ENCODE peak calls at places on chromosomes 16 and 17, in ten cellular contexts. One of them, this sample, is unnamed.

GRCh38 chr16:84379008-84379730 is 10.8 kb downstream of the ATP2C2 start:
- DNase-seq in MCF 10A: no peak
- DNase-seq in adrenal gland: no peak
- DNase-seq in activated B cell treated with CpG ODN at 0.5 μM for 24 hours: no peak
- DNase-seq in activated T-cell treated with anti-CD3 and anti-CD28 coated beads, Interleukin-2, amount 50 U/mL, for 1 hour: no peak
- DNase-seq in OCI-LY7: no peak
- DNase-seq in fibroblast of mammary gland: no peak
- DNase-seq in BE2C: no peak
- DNase-seq in astrocyte of the spinal cord: no peak
- DNase-seq in fibroblast of lung: no peak
- DNase-seq in this sample: no peak

GRCh38 chr16:30398660-30399434 is 3.6 kb downstream of the ZNF48 start:
- DNase-seq in astrocyte of the spinal cord: no peak
- DNase-seq in fibroblast of mammary gland: no peak
- DNase-seq in activated B cell treated with CpG ODN at 0.5 μM for 24 hours: no peak
- DNase-seq in BE2C: no peak
- DNase-seq in fibroblast of lung: no peak
- DNase-seq in activated T-cell treated with anti-CD3 and anti-CD28 coated beads, Interleukin-2, amount 50 U/mL, for 1 hour: no peak
- DNase-seq in OCI-LY7: no peak
- DNase-seq in adrenal gland: no peak
- DNase-seq in MCF 10A: no peak
- DNase-seq in this sample: no peak

GRCh38 chr17:77432791-77433190 is 292.0 kb downstream of the SEC14L1 start:
- DNase-seq in astrocyte of the spinal cord: no peak
- DNase-seq in fibroblast of lung: no peak
- DNase-seq in BE2C: no peak
- DNase-seq in activated B cell treated with CpG ODN at 0.5 μM for 24 hours: no peak
- DNase-seq in activated T-cell treated with anti-CD3 and anti-CD28 coated beads, Interleukin-2, amount 50 U/mL, for 1 hour: no peak
- DNase-seq in adrenal gland: no peak
- DNase-seq in fibroblast of mammary gland: no peak
- DNase-seq in MCF 10A: no peak
- DNase-seq in OCI-LY7: no peak
- DNase-seq in this sample: no peak

GRCh38 chr17:63967953-63968352 is 4.8 kb downstream of the SCN4A start:
- DNase-seq in fibroblast of mammary gland: peak
- DNase-seq in BE2C: no peak
- DNase-seq in adrenal gland: no peak
- DNase-seq in activated B cell treated with CpG ODN at 0.5 μM for 24 hours: no peak
- DNase-seq in fibroblast of lung: no peak
- DNase-seq in MCF 10A: no peak
- DNase-seq in activated T-cell treated with anti-CD3 and anti-CD28 coated beads, Interleukin-2, amount 50 U/mL, for 1 hour: no peak
- DNase-seq in OCI-LY7: no peak
- DNase-seq in astrocyte of the spinal cord: no peak
- DNase-seq in this sample: no peak

GRCh38 chr17:66383353-66383752 is 80.9 kb downstream of the PRKCA start:
- DNase-seq in activated T-cell treated with anti-CD3 and anti-CD28 coated beads, Interleukin-2, amount 50 U/mL, for 1 hour: no peak
- DNase-seq in OCI-LY7: no peak
- DNase-seq in activated B cell treated with CpG ODN at 0.5 μM for 24 hours: no peak
- DNase-seq in BE2C: no peak
- DNase-seq in fibroblast of lung: peak
- DNase-seq in fibroblast of mammary gland: peak
- DNase-seq in MCF 10A: no peak
- DNase-seq in adrenal gland: no peak
- DNase-seq in astrocyte of the spinal cord: peak
- DNase-seq in this sample: no peak

GRCh38 chr17:64626827-64627226 is 35.3 kb downstream of the SMURF2 start:
- DNase-seq in astrocyte of the spinal cord: no peak
- DNase-seq in activated T-cell treated with anti-CD3 and anti-CD28 coated beads, Interleukin-2, amount 50 U/mL, for 1 hour: no peak
- DNase-seq in fibroblast of lung: no peak
- DNase-seq in adrenal gland: no peak
- DNase-seq in BE2C: no peak
- DNase-seq in fibroblast of mammary gland: no peak
- DNase-seq in activated B cell treated with CpG ODN at 0.5 μM for 24 hours: no peak
- DNase-seq in OCI-LY7: no peak
- DNase-seq in MCF 10A: no peak
- DNase-seq in this sample: no peak

GRCh38 chr17:77210331-77210730 is 69.6 kb downstream of the SEC14L1 start:
- DNase-seq in activated T-cell treated with anti-CD3 and anti-CD28 coated beads, Interleukin-2, amount 50 U/mL, for 1 hour: no peak
- DNase-seq in astrocyte of the spinal cord: no peak
- DNase-seq in adrenal gland: peak
- DNase-seq in fibroblast of mammary gland: no peak
- DNase-seq in MCF 10A: no peak
- DNase-seq in fibroblast of lung: no peak
- DNase-seq in BE2C: no peak
- DNase-seq in activated B cell treated with CpG ODN at 0.5 μM for 24 hours: no peak
- DNase-seq in OCI-LY7: peak
- DNase-seq in this sample: peak

GRCh38 chr17:83084214-83084613 is 4.8 kb downstream of the METRNL start:
- DNase-seq in astrocyte of the spinal cord: no peak
- DNase-seq in BE2C: no peak
- DNase-seq in fibroblast of lung: no peak
- DNase-seq in MCF 10A: no peak
- DNase-seq in activated T-cell treated with anti-CD3 and anti-CD28 coated beads, Interleukin-2, amount 50 U/mL, for 1 hour: no peak
- DNase-seq in fibroblast of mammary gland: no peak
- DNase-seq in activated B cell treated with CpG ODN at 0.5 μM for 24 hours: no peak
- DNase-seq in OCI-LY7: no peak
- DNase-seq in adrenal gland: no peak
- DNase-seq in this sample: no peak

GRCh38 chr16:31061813-31062440 is 12.1 kb downstream of the ZNF668 start:
- DNase-seq in OCI-LY7: no peak
- DNase-seq in fibroblast of lung: no peak
- DNase-seq in MCF 10A: no peak
- DNase-seq in fibroblast of mammary gland: no peak
- DNase-seq in astrocyte of the spinal cord: no peak
- DNase-seq in adrenal gland: no peak
- DNase-seq in activated T-cell treated with anti-CD3 and anti-CD28 coated beads, Interleukin-2, amount 50 U/mL, for 1 hour: no peak
- DNase-seq in BE2C: no peak
- DNase-seq in activated B cell treated with CpG ODN at 0.5 μM for 24 hours: no peak
- DNase-seq in this sample: no peak

GRCh38 chr17:76678330-76678729 is 32.4 kb downstream of the MXRA7 start:
- DNase-seq in OCI-LY7: no peak
- DNase-seq in activated T-cell treated with anti-CD3 and anti-CD28 coated beads, Interleukin-2, amount 50 U/mL, for 1 hour: peak
- DNase-seq in fibroblast of mammary gland: no peak
- DNase-seq in BE2C: no peak
- DNase-seq in fibroblast of lung: no peak
- DNase-seq in astrocyte of the spinal cord: no peak
- DNase-seq in adrenal gland: no peak
- DNase-seq in activated B cell treated with CpG ODN at 0.5 μM for 24 hours: no peak
- DNase-seq in MCF 10A: no peak
- DNase-seq in this sample: no peak

GRCh38 chr17:76909971-76910760 is 42.0 kb downstream of the MGAT5B start:
- DNase-seq in fibroblast of mammary gland: peak
- DNase-seq in fibroblast of lung: peak
- DNase-seq in MCF 10A: peak
- DNase-seq in BE2C: no peak
- DNase-seq in activated T-cell treated with anti-CD3 and anti-CD28 coated beads, Interleukin-2, amount 50 U/mL, for 1 hour: peak
- DNase-seq in astrocyte of the spinal cord: peak
- DNase-seq in OCI-LY7: peak
- DNase-seq in activated B cell treated with CpG ODN at 0.5 μM for 24 hours: no peak
- DNase-seq in adrenal gland: peak
- DNase-seq in this sample: peak

GRCh38 chr17:28717578-28718316 is at the start of gene RAB34:
- DNase-seq in fibroblast of mammary gland: peak
- DNase-seq in activated B cell treated with CpG ODN at 0.5 μM for 24 hours: peak
- DNase-seq in BE2C: no peak
- DNase-seq in fibroblast of lung: peak
- DNase-seq in adrenal gland: peak
- DNase-seq in astrocyte of the spinal cord: peak
- DNase-seq in activated T-cell treated with anti-CD3 and anti-CD28 coated beads, Interleukin-2, amount 50 U/mL, for 1 hour: peak
- DNase-seq in MCF 10A: peak
- DNase-seq in OCI-LY7: no peak
- DNase-seq in this sample: peak

GRCh38 chr17:64689106-64689505 is 27.0 kb upstream of the SMURF2 start:
- DNase-seq in BE2C: peak
- DNase-seq in activated B cell treated with CpG ODN at 0.5 μM for 24 hours: no peak
- DNase-seq in activated T-cell treated with anti-CD3 and anti-CD28 coated beads, Interleukin-2, amount 50 U/mL, for 1 hour: no peak
- DNase-seq in adrenal gland: no peak
- DNase-seq in OCI-LY7: no peak
- DNase-seq in astrocyte of the spinal cord: no peak
- DNase-seq in fibroblast of mammary gland: no peak
- DNase-seq in MCF 10A: no peak
- DNase-seq in fibroblast of lung: no peak
- DNase-seq in this sample: no peak

GRCh38 chr17:80901319-80901718 is 90.3 kb upstream of the CHMP6 start:
- DNase-seq in adrenal gland: no peak
- DNase-seq in fibroblast of lung: no peak
- DNase-seq in astrocyte of the spinal cord: no peak
- DNase-seq in activated T-cell treated with anti-CD3 and anti-CD28 coated beads, Interleukin-2, amount 50 U/mL, for 1 hour: no peak
- DNase-seq in activated B cell treated with CpG ODN at 0.5 μM for 24 hours: no peak
- DNase-seq in OCI-LY7: no peak
- DNase-seq in fibroblast of mammary gland: no peak
- DNase-seq in MCF 10A: peak
- DNase-seq in BE2C: no peak
- DNase-seq in this sample: peak

GRCh38 chr17:55285340-55286301 is 20.9 kb downstream of the HLF start:
- DNase-seq in activated B cell treated with CpG ODN at 0.5 μM for 24 hours: no peak
- DNase-seq in BE2C: peak
- DNase-seq in MCF 10A: peak
- DNase-seq in OCI-LY7: no peak
- DNase-seq in fibroblast of lung: peak
- DNase-seq in fibroblast of mammary gland: peak
- DNase-seq in astrocyte of the spinal cord: peak
- DNase-seq in adrenal gland: peak
- DNase-seq in activated T-cell treated with anti-CD3 and anti-CD28 coated beads, Interleukin-2, amount 50 U/mL, for 1 hour: no peak
- DNase-seq in this sample: no peak

GRCh38 chr17:17890773-17891759 is 54.3 kb upstream of the SREBF1 start:
- DNase-seq in activated B cell treated with CpG ODN at 0.5 μM for 24 hours: no peak
- DNase-seq in fibroblast of lung: peak
- DNase-seq in OCI-LY7: peak
- DNase-seq in BE2C: peak
- DNase-seq in adrenal gland: peak
- DNase-seq in fibroblast of mammary gland: peak
- DNase-seq in astrocyte of the spinal cord: peak
- DNase-seq in activated T-cell treated with anti-CD3 and anti-CD28 coated beads, Interleukin-2, amount 50 U/mL, for 1 hour: peak
- DNase-seq in MCF 10A: peak
- DNase-seq in this sample: peak

GRCh38 chr16:27253526-27253930 is 15.0 kb downstream of the NSMCE1 start:
- DNase-seq in activated T-cell treated with anti-CD3 and anti-CD28 coated beads, Interleukin-2, amount 50 U/mL, for 1 hour: no peak
- DNase-seq in fibroblast of lung: peak
- DNase-seq in MCF 10A: peak
- DNase-seq in activated B cell treated with CpG ODN at 0.5 μM for 24 hours: no peak
- DNase-seq in adrenal gland: peak
- DNase-seq in BE2C: no peak
- DNase-seq in fibroblast of mammary gland: peak
- DNase-seq in OCI-LY7: no peak
- DNase-seq in astrocyte of the spinal cord: peak
- DNase-seq in this sample: peak

This sample was measured in foreskin keratinocyte.